ENCODE peak calls at places on chromosome 16, in five cellular contexts. One of them, this sample, is unnamed.

GRCh38 chr16:85114909-85115567 is 2.8 kb upstream of the CIBAR2 start:
- DNase-seq in RWPE1: peak; percentile 88
- DNase-seq in B cell: peak; percentile 81
- DNase-seq in NCI-H345: peak; percentile 50
- DNase-seq in A549: peak; percentile 96
- DNase-seq in this sample: peak; percentile 81

GRCh38 chr16:31202402-31203385 is at the start of gene PYCARD:
- DNase-seq in RWPE1: peak; percentile 55
- DNase-seq in B cell: no peak
- DNase-seq in NCI-H345: no peak
- DNase-seq in A549: no peak
- DNase-seq in this sample: no peak

GRCh38 chr16:49833055-49833454 is 22.9 kb downstream of the ZNF423 start:
- DNase-seq in RWPE1: no peak
- DNase-seq in B cell: no peak
- DNase-seq in NCI-H345: no peak
- DNase-seq in A549: no peak
- DNase-seq in this sample: peak; percentile 62

GRCh38 chr16:85750827-85751641 is at the start of gene C16orf74:
- DNase-seq in RWPE1: peak; percentile 79
- DNase-seq in B cell: peak; percentile 69
- DNase-seq in NCI-H345: peak; percentile 38
- DNase-seq in A549: peak; percentile 74
- DNase-seq in this sample: peak; percentile 41

GRCh38 chr16:57736419-57737281 is 1.1 kb downstream of the KATNB1 start:
- DNase-seq in RWPE1: peak; percentile 59
- DNase-seq in B cell: peak; percentile 29
- DNase-seq in NCI-H345: peak; percentile 7
- DNase-seq in A549: peak; percentile 79
- DNase-seq in this sample: peak; percentile 75

GRCh38 chr16:71409038-71409775 is 32.6 kb downstream of the TLE7 start:
- DNase-seq in RWPE1: no peak
- DNase-seq in B cell: no peak
- DNase-seq in NCI-H345: no peak
- DNase-seq in A549: no peak
- DNase-seq in this sample: peak; percentile 10

GRCh38 chr16:28975158-28975603 is 603 bp downstream of the SPNS1 start:
- DNase-seq in RWPE1: peak; percentile 6
- DNase-seq in B cell: peak; percentile 26
- DNase-seq in NCI-H345: no peak
- DNase-seq in A549: no peak
- DNase-seq in this sample: no peak

GRCh38 chr16:69941251-69942098 is 9.7 kb upstream of the CLEC18A start:
- DNase-seq in RWPE1: no peak
- DNase-seq in B cell: no peak
- DNase-seq in NCI-H345: no peak
- DNase-seq in A549: no peak
- DNase-seq in this sample: no peak

This sample was measured in fibroblast of the aortic adventitia.